ENCODE peak calls at places on chromosomes 3 and 15, in ten cellular contexts. One of them, this sample, is unnamed.
A peak's percentile ranks its signal among the peaks of the same experiment; 100 is the strongest.

GRCh38 chr15:62994975-62995730 is 47.4 kb upstream of the TPM1 start:
- DNase-seq in NCI-H1092: no peak
- DNase-seq in COR-L47: no peak
- DNase-seq in activated T-helper 1 cell treated with Interleukin-2 at 50 U/mL for 16 hours: no peak
- DNase-seq in astrocyte of the cerebellum: no peak
- DNase-seq in activated CD4-positive, alpha-beta T cell treated with anti-CD3 and anti-CD28 coated beads for 1 hour: no peak
- DNase-seq in fibroblast of pulmonary artery: no peak
- DNase-seq in NCI-H510A: no peak
- DNase-seq in activated naive CD4-positive, alpha-beta T cell treated with anti-CD3 and anti-CD28 coated beads, Interleukin-2, amount 10 ng/mL, durations not matched to agents 7 days and 5 days: no peak
- DNase-seq in right cardiac atrium: no peak
- DNase-seq in this sample: peak; percentile 58

GRCh38 chr3:45026957-45027356 is 854 bp downstream of the CLEC3B start:
- DNase-seq in NCI-H1092: no peak
- DNase-seq in COR-L47: no peak
- DNase-seq in activated T-helper 1 cell treated with Interleukin-2 at 50 U/mL for 16 hours: no peak
- DNase-seq in astrocyte of the cerebellum: no peak
- DNase-seq in activated CD4-positive, alpha-beta T cell treated with anti-CD3 and anti-CD28 coated beads for 1 hour: no peak
- DNase-seq in fibroblast of pulmonary artery: peak; percentile 43
- DNase-seq in NCI-H510A: no peak
- DNase-seq in activated naive CD4-positive, alpha-beta T cell treated with anti-CD3 and anti-CD28 coated beads, Interleukin-2, amount 10 ng/mL, durations not matched to agents 7 days and 5 days: no peak
- DNase-seq in right cardiac atrium: peak; percentile 95
- DNase-seq in this sample: peak; percentile 71

GRCh38 chr3:111954228-111954990 is 24.4 kb upstream of the ABHD10 start:
- DNase-seq in NCI-H1092: no peak
- DNase-seq in COR-L47: no peak
- DNase-seq in activated T-helper 1 cell treated with Interleukin-2 at 50 U/mL for 16 hours: no peak
- DNase-seq in astrocyte of the cerebellum: peak; percentile 71
- DNase-seq in activated CD4-positive, alpha-beta T cell treated with anti-CD3 and anti-CD28 coated beads for 1 hour: no peak
- DNase-seq in fibroblast of pulmonary artery: no peak
- DNase-seq in NCI-H510A: no peak
- DNase-seq in activated naive CD4-positive, alpha-beta T cell treated with anti-CD3 and anti-CD28 coated beads, Interleukin-2, amount 10 ng/mL, durations not matched to agents 7 days and 5 days: no peak
- DNase-seq in right cardiac atrium: no peak
- DNase-seq in this sample: no peak

GRCh38 chr3:142272200-142272891 is 47.0 kb upstream of the GK5 start:
- DNase-seq in NCI-H1092: no peak
- DNase-seq in COR-L47: peak; percentile 28
- DNase-seq in activated T-helper 1 cell treated with Interleukin-2 at 50 U/mL for 16 hours: no peak
- DNase-seq in astrocyte of the cerebellum: no peak
- DNase-seq in activated CD4-positive, alpha-beta T cell treated with anti-CD3 and anti-CD28 coated beads for 1 hour: no peak
- DNase-seq in fibroblast of pulmonary artery: peak; percentile 49
- DNase-seq in NCI-H510A: no peak
- DNase-seq in activated naive CD4-positive, alpha-beta T cell treated with anti-CD3 and anti-CD28 coated beads, Interleukin-2, amount 10 ng/mL, durations not matched to agents 7 days and 5 days: no peak
- DNase-seq in right cardiac atrium: no peak
- DNase-seq in this sample: peak; percentile 66

GRCh38 chr3:32334675-32335074 is 57.0 kb upstream of the CMTM7 start:
- DNase-seq in NCI-H1092: no peak
- DNase-seq in COR-L47: no peak
- DNase-seq in activated T-helper 1 cell treated with Interleukin-2 at 50 U/mL for 16 hours: peak; percentile 33
- DNase-seq in astrocyte of the cerebellum: no peak
- DNase-seq in activated CD4-positive, alpha-beta T cell treated with anti-CD3 and anti-CD28 coated beads for 1 hour: peak; percentile 42
- DNase-seq in fibroblast of pulmonary artery: no peak
- DNase-seq in NCI-H510A: no peak
- DNase-seq in activated naive CD4-positive, alpha-beta T cell treated with anti-CD3 and anti-CD28 coated beads, Interleukin-2, amount 10 ng/mL, durations not matched to agents 7 days and 5 days: peak; percentile 79
- DNase-seq in right cardiac atrium: no peak
- DNase-seq in this sample: no peak

GRCh38 chr3:50256978-50257890 is 11.7 kb upstream of the SEMA3B start:
- DNase-seq in NCI-H1092: no peak
- DNase-seq in COR-L47: peak; percentile 39
- DNase-seq in activated T-helper 1 cell treated with Interleukin-2 at 50 U/mL for 16 hours: no peak
- DNase-seq in astrocyte of the cerebellum: no peak
- DNase-seq in activated CD4-positive, alpha-beta T cell treated with anti-CD3 and anti-CD28 coated beads for 1 hour: no peak
- DNase-seq in fibroblast of pulmonary artery: peak; percentile 51
- DNase-seq in NCI-H510A: peak; percentile 15
- DNase-seq in activated naive CD4-positive, alpha-beta T cell treated with anti-CD3 and anti-CD28 coated beads, Interleukin-2, amount 10 ng/mL, durations not matched to agents 7 days and 5 days: peak; percentile 64
- DNase-seq in right cardiac atrium: no peak
- DNase-seq in this sample: peak; percentile 55

GRCh38 chr3:111538687-111539086 is 3.3 kb upstream of the CD96 start:
- DNase-seq in NCI-H1092: no peak
- DNase-seq in COR-L47: no peak
- DNase-seq in activated T-helper 1 cell treated with Interleukin-2 at 50 U/mL for 16 hours: no peak
- DNase-seq in astrocyte of the cerebellum: peak; percentile 27
- DNase-seq in activated CD4-positive, alpha-beta T cell treated with anti-CD3 and anti-CD28 coated beads for 1 hour: no peak
- DNase-seq in fibroblast of pulmonary artery: peak; percentile 77
- DNase-seq in NCI-H510A: no peak
- DNase-seq in activated naive CD4-positive, alpha-beta T cell treated with anti-CD3 and anti-CD28 coated beads, Interleukin-2, amount 10 ng/mL, durations not matched to agents 7 days and 5 days: no peak
- DNase-seq in right cardiac atrium: no peak
- DNase-seq in this sample: peak; percentile 60

GRCh38 chr3:101643861-101644613 is 32.9 kb downstream of the ZBTB11 start:
- DNase-seq in NCI-H1092: no peak
- DNase-seq in COR-L47: no peak
- DNase-seq in activated T-helper 1 cell treated with Interleukin-2 at 50 U/mL for 16 hours: no peak
- DNase-seq in astrocyte of the cerebellum: peak; percentile 8
- DNase-seq in activated CD4-positive, alpha-beta T cell treated with anti-CD3 and anti-CD28 coated beads for 1 hour: no peak
- DNase-seq in fibroblast of pulmonary artery: peak; percentile 49
- DNase-seq in NCI-H510A: no peak
- DNase-seq in activated naive CD4-positive, alpha-beta T cell treated with anti-CD3 and anti-CD28 coated beads, Interleukin-2, amount 10 ng/mL, durations not matched to agents 7 days and 5 days: peak; percentile 64
- DNase-seq in right cardiac atrium: no peak
- DNase-seq in this sample: peak; percentile 20

GRCh38 chr15:84112025-84112424 is 123.5 kb upstream of the GOLGA6L4 start:
- DNase-seq in NCI-H1092: no peak
- DNase-seq in COR-L47: no peak
- DNase-seq in activated T-helper 1 cell treated with Interleukin-2 at 50 U/mL for 16 hours: no peak
- DNase-seq in astrocyte of the cerebellum: no peak
- DNase-seq in activated CD4-positive, alpha-beta T cell treated with anti-CD3 and anti-CD28 coated beads for 1 hour: no peak
- DNase-seq in fibroblast of pulmonary artery: peak; percentile 11
- DNase-seq in NCI-H510A: no peak
- DNase-seq in activated naive CD4-positive, alpha-beta T cell treated with anti-CD3 and anti-CD28 coated beads, Interleukin-2, amount 10 ng/mL, durations not matched to agents 7 days and 5 days: no peak
- DNase-seq in right cardiac atrium: no peak
- DNase-seq in this sample: peak; percentile 68

GRCh38 chr3:184175981-184176376 is 1.3 kb downstream of the AP2M1 start:
- DNase-seq in NCI-H1092: no peak
- DNase-seq in COR-L47: no peak
- DNase-seq in activated T-helper 1 cell treated with Interleukin-2 at 50 U/mL for 16 hours: no peak
- DNase-seq in astrocyte of the cerebellum: no peak
- DNase-seq in activated CD4-positive, alpha-beta T cell treated with anti-CD3 and anti-CD28 coated beads for 1 hour: no peak
- DNase-seq in fibroblast of pulmonary artery: no peak
- DNase-seq in NCI-H510A: no peak
- DNase-seq in activated naive CD4-positive, alpha-beta T cell treated with anti-CD3 and anti-CD28 coated beads, Interleukin-2, amount 10 ng/mL, durations not matched to agents 7 days and 5 days: no peak
- DNase-seq in right cardiac atrium: no peak
- DNase-seq in this sample: no peak

GRCh38 chr15:59396211-59396610 is 23.5 kb upstream of the MYO1E start:
- DNase-seq in NCI-H1092: no peak
- DNase-seq in COR-L47: no peak
- DNase-seq in activated T-helper 1 cell treated with Interleukin-2 at 50 U/mL for 16 hours: no peak
- DNase-seq in astrocyte of the cerebellum: no peak
- DNase-seq in activated CD4-positive, alpha-beta T cell treated with anti-CD3 and anti-CD28 coated beads for 1 hour: no peak
- DNase-seq in fibroblast of pulmonary artery: no peak
- DNase-seq in NCI-H510A: no peak
- DNase-seq in activated naive CD4-positive, alpha-beta T cell treated with anti-CD3 and anti-CD28 coated beads, Interleukin-2, amount 10 ng/mL, durations not matched to agents 7 days and 5 days: no peak
- DNase-seq in right cardiac atrium: no peak
- DNase-seq in this sample: no peak

GRCh38 chr3:164779816-164780215 is 298.5 kb downstream of the SI start:
- DNase-seq in NCI-H1092: peak; percentile 52
- DNase-seq in COR-L47: peak; percentile 10
- DNase-seq in activated T-helper 1 cell treated with Interleukin-2 at 50 U/mL for 16 hours: no peak
- DNase-seq in astrocyte of the cerebellum: no peak
- DNase-seq in activated CD4-positive, alpha-beta T cell treated with anti-CD3 and anti-CD28 coated beads for 1 hour: no peak
- DNase-seq in fibroblast of pulmonary artery: no peak
- DNase-seq in NCI-H510A: peak; percentile 47
- DNase-seq in activated naive CD4-positive, alpha-beta T cell treated with anti-CD3 and anti-CD28 coated beads, Interleukin-2, amount 10 ng/mL, durations not matched to agents 7 days and 5 days: no peak
- DNase-seq in right cardiac atrium: no peak
- DNase-seq in this sample: no peak

GRCh38 chr3:189340680-189341460 is 169.1 kb downstream of the TPRG1 start:
- DNase-seq in NCI-H1092: no peak
- DNase-seq in COR-L47: no peak
- DNase-seq in activated T-helper 1 cell treated with Interleukin-2 at 50 U/mL for 16 hours: no peak
- DNase-seq in astrocyte of the cerebellum: no peak
- DNase-seq in activated CD4-positive, alpha-beta T cell treated with anti-CD3 and anti-CD28 coated beads for 1 hour: no peak
- DNase-seq in fibroblast of pulmonary artery: peak; percentile 11
- DNase-seq in NCI-H510A: no peak
- DNase-seq in activated naive CD4-positive, alpha-beta T cell treated with anti-CD3 and anti-CD28 coated beads, Interleukin-2, amount 10 ng/mL, durations not matched to agents 7 days and 5 days: no peak
- DNase-seq in right cardiac atrium: no peak
- DNase-seq in this sample: no peak

GRCh38 chr3:79067734-79068133 is 700.1 kb downstream of the ROBO1 start:
- DNase-seq in NCI-H1092: no peak
- DNase-seq in COR-L47: no peak
- DNase-seq in activated T-helper 1 cell treated with Interleukin-2 at 50 U/mL for 16 hours: no peak
- DNase-seq in astrocyte of the cerebellum: no peak
- DNase-seq in activated CD4-positive, alpha-beta T cell treated with anti-CD3 and anti-CD28 coated beads for 1 hour: no peak
- DNase-seq in fibroblast of pulmonary artery: no peak
- DNase-seq in NCI-H510A: no peak
- DNase-seq in activated naive CD4-positive, alpha-beta T cell treated with anti-CD3 and anti-CD28 coated beads, Interleukin-2, amount 10 ng/mL, durations not matched to agents 7 days and 5 days: no peak
- DNase-seq in right cardiac atrium: no peak
- DNase-seq in this sample: no peak

GRCh38 chr3:10074666-10075065 is 33.4 kb downstream of the FANCD2OS start:
- DNase-seq in NCI-H1092: no peak
- DNase-seq in COR-L47: no peak
- DNase-seq in activated T-helper 1 cell treated with Interleukin-2 at 50 U/mL for 16 hours: no peak
- DNase-seq in astrocyte of the cerebellum: no peak
- DNase-seq in activated CD4-positive, alpha-beta T cell treated with anti-CD3 and anti-CD28 coated beads for 1 hour: no peak
- DNase-seq in fibroblast of pulmonary artery: no peak
- DNase-seq in NCI-H510A: no peak
- DNase-seq in activated naive CD4-positive, alpha-beta T cell treated with anti-CD3 and anti-CD28 coated beads, Interleukin-2, amount 10 ng/mL, durations not matched to agents 7 days and 5 days: no peak
- DNase-seq in right cardiac atrium: no peak
- DNase-seq in this sample: no peak

GRCh38 chr15:84772467-84772866 is 24.1 kb downstream of the ZNF592 start:
- DNase-seq in NCI-H1092: no peak
- DNase-seq in COR-L47: no peak
- DNase-seq in activated T-helper 1 cell treated with Interleukin-2 at 50 U/mL for 16 hours: no peak
- DNase-seq in astrocyte of the cerebellum: no peak
- DNase-seq in activated CD4-positive, alpha-beta T cell treated with anti-CD3 and anti-CD28 coated beads for 1 hour: no peak
- DNase-seq in fibroblast of pulmonary artery: peak; percentile 58
- DNase-seq in NCI-H510A: no peak
- DNase-seq in activated naive CD4-positive, alpha-beta T cell treated with anti-CD3 and anti-CD28 coated beads, Interleukin-2, amount 10 ng/mL, durations not matched to agents 7 days and 5 days: no peak
- DNase-seq in right cardiac atrium: no peak
- DNase-seq in this sample: peak; percentile 19

GRCh38 chr15:33343275-33343674 is 32.5 kb downstream of the RYR3 start:
- DNase-seq in NCI-H1092: no peak
- DNase-seq in COR-L47: no peak
- DNase-seq in activated T-helper 1 cell treated with Interleukin-2 at 50 U/mL for 16 hours: no peak
- DNase-seq in astrocyte of the cerebellum: no peak
- DNase-seq in activated CD4-positive, alpha-beta T cell treated with anti-CD3 and anti-CD28 coated beads for 1 hour: no peak
- DNase-seq in fibroblast of pulmonary artery: no peak
- DNase-seq in NCI-H510A: no peak
- DNase-seq in activated naive CD4-positive, alpha-beta T cell treated with anti-CD3 and anti-CD28 coated beads, Interleukin-2, amount 10 ng/mL, durations not matched to agents 7 days and 5 days: no peak
- DNase-seq in right cardiac atrium: no peak
- DNase-seq in this sample: no peak

GRCh38 chr15:66496951-66497501 is 536 bp downstream of the SNAPC5 start:
- DNase-seq in NCI-H1092: no peak
- DNase-seq in COR-L47: no peak
- DNase-seq in activated T-helper 1 cell treated with Interleukin-2 at 50 U/mL for 16 hours: no peak
- DNase-seq in astrocyte of the cerebellum: no peak
- DNase-seq in activated CD4-positive, alpha-beta T cell treated with anti-CD3 and anti-CD28 coated beads for 1 hour: no peak
- DNase-seq in fibroblast of pulmonary artery: no peak
- DNase-seq in NCI-H510A: no peak
- DNase-seq in activated naive CD4-positive, alpha-beta T cell treated with anti-CD3 and anti-CD28 coated beads, Interleukin-2, amount 10 ng/mL, durations not matched to agents 7 days and 5 days: no peak
- DNase-seq in right cardiac atrium: no peak
- DNase-seq in this sample: no peak

GRCh38 chr3:10300087-10300486 is 7.3 kb upstream of the GHRL start:
- DNase-seq in NCI-H1092: no peak
- DNase-seq in COR-L47: no peak
- DNase-seq in activated T-helper 1 cell treated with Interleukin-2 at 50 U/mL for 16 hours: no peak
- DNase-seq in astrocyte of the cerebellum: no peak
- DNase-seq in activated CD4-positive, alpha-beta T cell treated with anti-CD3 and anti-CD28 coated beads for 1 hour: no peak
- DNase-seq in fibroblast of pulmonary artery: no peak
- DNase-seq in NCI-H510A: no peak
- DNase-seq in activated naive CD4-positive, alpha-beta T cell treated with anti-CD3 and anti-CD28 coated beads, Interleukin-2, amount 10 ng/mL, durations not matched to agents 7 days and 5 days: no peak
- DNase-seq in right cardiac atrium: no peak
- DNase-seq in this sample: no peak

GRCh38 chr3:139227165-139227564 is 116.7 kb upstream of the MRPS22 start:
- DNase-seq in NCI-H1092: no peak
- DNase-seq in COR-L47: no peak
- DNase-seq in activated T-helper 1 cell treated with Interleukin-2 at 50 U/mL for 16 hours: no peak
- DNase-seq in astrocyte of the cerebellum: no peak
- DNase-seq in activated CD4-positive, alpha-beta T cell treated with anti-CD3 and anti-CD28 coated beads for 1 hour: no peak
- DNase-seq in fibroblast of pulmonary artery: peak; percentile 20
- DNase-seq in NCI-H510A: no peak
- DNase-seq in activated naive CD4-positive, alpha-beta T cell treated with anti-CD3 and anti-CD28 coated beads, Interleukin-2, amount 10 ng/mL, durations not matched to agents 7 days and 5 days: no peak
- DNase-seq in right cardiac atrium: peak; percentile 85
- DNase-seq in this sample: no peak

GRCh38 chr15:39140060-39140604 is 440.7 kb upstream of the THBS1 start:
- DNase-seq in NCI-H1092: no peak
- DNase-seq in COR-L47: no peak
- DNase-seq in activated T-helper 1 cell treated with Interleukin-2 at 50 U/mL for 16 hours: no peak
- DNase-seq in astrocyte of the cerebellum: peak; percentile 79
- DNase-seq in activated CD4-positive, alpha-beta T cell treated with anti-CD3 and anti-CD28 coated beads for 1 hour: no peak
- DNase-seq in fibroblast of pulmonary artery: peak; percentile 96
- DNase-seq in NCI-H510A: no peak
- DNase-seq in activated naive CD4-positive, alpha-beta T cell treated with anti-CD3 and anti-CD28 coated beads, Interleukin-2, amount 10 ng/mL, durations not matched to agents 7 days and 5 days: no peak
- DNase-seq in right cardiac atrium: no peak
- DNase-seq in this sample: peak; percentile 92

GRCh38 chr3:143443851-143444331 is 324.3 kb downstream of the CHST2 start:
- DNase-seq in NCI-H1092: no peak
- DNase-seq in COR-L47: peak; percentile 70
- DNase-seq in activated T-helper 1 cell treated with Interleukin-2 at 50 U/mL for 16 hours: no peak
- DNase-seq in astrocyte of the cerebellum: peak; percentile 90
- DNase-seq in activated CD4-positive, alpha-beta T cell treated with anti-CD3 and anti-CD28 coated beads for 1 hour: no peak
- DNase-seq in fibroblast of pulmonary artery: peak; percentile 99
- DNase-seq in NCI-H510A: no peak
- DNase-seq in activated naive CD4-positive, alpha-beta T cell treated with anti-CD3 and anti-CD28 coated beads, Interleukin-2, amount 10 ng/mL, durations not matched to agents 7 days and 5 days: peak; percentile 37
- DNase-seq in right cardiac atrium: peak; percentile 55
- DNase-seq in this sample: peak; percentile 99

GRCh38 chr3:189267981-189268613 is 96.3 kb downstream of the TPRG1 start:
- DNase-seq in NCI-H1092: no peak
- DNase-seq in COR-L47: peak; percentile 41
- DNase-seq in activated T-helper 1 cell treated with Interleukin-2 at 50 U/mL for 16 hours: no peak
- DNase-seq in astrocyte of the cerebellum: no peak
- DNase-seq in activated CD4-positive, alpha-beta T cell treated with anti-CD3 and anti-CD28 coated beads for 1 hour: no peak
- DNase-seq in fibroblast of pulmonary artery: peak; percentile 13
- DNase-seq in NCI-H510A: no peak
- DNase-seq in activated naive CD4-positive, alpha-beta T cell treated with anti-CD3 and anti-CD28 coated beads, Interleukin-2, amount 10 ng/mL, durations not matched to agents 7 days and 5 days: no peak
- DNase-seq in right cardiac atrium: no peak
- DNase-seq in this sample: peak; percentile 49

GRCh38 chr3:153722157-153722556 is 399.0 kb upstream of the ARHGEF26 start:
- DNase-seq in NCI-H1092: no peak
- DNase-seq in COR-L47: no peak
- DNase-seq in activated T-helper 1 cell treated with Interleukin-2 at 50 U/mL for 16 hours: no peak
- DNase-seq in astrocyte of the cerebellum: no peak
- DNase-seq in activated CD4-positive, alpha-beta T cell treated with anti-CD3 and anti-CD28 coated beads for 1 hour: no peak
- DNase-seq in fibroblast of pulmonary artery: no peak
- DNase-seq in NCI-H510A: no peak
- DNase-seq in activated naive CD4-positive, alpha-beta T cell treated with anti-CD3 and anti-CD28 coated beads, Interleukin-2, amount 10 ng/mL, durations not matched to agents 7 days and 5 days: no peak
- DNase-seq in right cardiac atrium: no peak
- DNase-seq in this sample: no peak

GRCh38 chr3:119235151-119235550 is 5.5 kb downstream of the B4GALT4 start:
- DNase-seq in NCI-H1092: no peak
- DNase-seq in COR-L47: no peak
- DNase-seq in activated T-helper 1 cell treated with Interleukin-2 at 50 U/mL for 16 hours: no peak
- DNase-seq in astrocyte of the cerebellum: no peak
- DNase-seq in activated CD4-positive, alpha-beta T cell treated with anti-CD3 and anti-CD28 coated beads for 1 hour: no peak
- DNase-seq in fibroblast of pulmonary artery: peak; percentile 51
- DNase-seq in NCI-H510A: no peak
- DNase-seq in activated naive CD4-positive, alpha-beta T cell treated with anti-CD3 and anti-CD28 coated beads, Interleukin-2, amount 10 ng/mL, durations not matched to agents 7 days and 5 days: no peak
- DNase-seq in right cardiac atrium: no peak
- DNase-seq in this sample: peak; percentile 71

This sample was measured in choroid plexus epithelial cell.